ENCODE peak calls at places on chromosome 11, in eight cellular contexts. L is fibroblast of lung, H is colonic mucosa, X is HFF-Myc, E is right atrium auricular region, O is PC-3, M is cardiac fibroblast, R is fibroblast of pulmonary artery. I is an unnamed sample.

GRCh38 chr11:6621711-6622211 is 2.5 kb upstream of the TPP1 start:
- DNase-seq in L (no peak), H (no peak), X (no peak), E (no peak), O (no peak), M (no peak), R (no peak), I (no peak)

GRCh38 chr11:13602844-13603243 is 65.6 kb upstream of the FAR1 start:
- DNase-seq in L (no peak), H (no peak), X (no peak), E (no peak), O (no peak), M (no peak), R (no peak), I (no peak)

GRCh38 chr11:33475999-33476398 is 218.8 kb downstream of the HIPK3 start:
- DNase-seq in L (peak; percentile 66), H (no peak), X (no peak), E (no peak), O (peak; percentile 20), M (peak; percentile 89), R (peak; percentile 91), I (no peak)

GRCh38 chr11:41786087-41786486 is 326.6 kb upstream of the LRRC4C start:
- DNase-seq in L (no peak), H (no peak), X (no peak), E (no peak), O (peak; percentile 58), M (peak; percentile 0), R (peak; percentile 20), I (no peak)

GRCh38 chr11:9039863-9040262 is 36.1 kb upstream of the NRIP3 start:
- DNase-seq in L (no peak), H (no peak), X (no peak), E (no peak), O (no peak), M (no peak), R (no peak), I (no peak)

GRCh38 chr11:95398437-95399112 is 167.6 kb upstream of the SESN3 start:
- DNase-seq in L (peak; percentile 56), H (no peak), X (no peak), E (no peak), O (no peak), M (peak; percentile 19), R (peak; percentile 6), I (no peak)

GRCh38 chr11:117319214-117319840 is 3.3 kb upstream of the BACE1 start:
- DNase-seq in L (peak; percentile 53), H (no peak), X (no peak), E (no peak), O (no peak), M (peak; percentile 87), R (peak; percentile 76), I (no peak)

GRCh38 chr11:77037057-77037456 is 2.9 kb downstream of the B3GNT6 start:
- DNase-seq in L (no peak), H (peak; percentile 18), X (no peak), E (no peak), O (no peak), M (no peak), R (no peak), I (no peak)

GRCh38 chr11:101128571-101129202 is 926 bp downstream of the PGR start:
- DNase-seq in L (no peak), H (no peak), X (no peak), E (no peak), O (no peak), M (no peak), R (no peak), I (peak; percentile 16)

GRCh38 chr11:80443177-80443576 is 1002.3 kb upstream of the TENM4 start:
- DNase-seq in L (peak; percentile 77), H (no peak), X (no peak), E (no peak), O (no peak), M (peak; percentile 0), R (peak; percentile 6), I (no peak)

GRCh38 chr11:12418019-12418611 is 40.7 kb downstream of the PARVA start:
- DNase-seq in L (peak; percentile 62), H (no peak), X (peak; percentile 91), E (no peak), O (no peak), M (peak; percentile 74), R (peak; percentile 76), I (no peak)

GRCh38 chr11:130188047-130188446 is 28.5 kb downstream of the ST14 start:
- DNase-seq in L (no peak), H (no peak), X (no peak), E (no peak), O (no peak), M (no peak), R (no peak), I (no peak)

GRCh38 chr11:130189492-130190210 is 30.1 kb downstream of the ST14 start:
- DNase-seq in L (no peak), H (peak; percentile 73), X (no peak), E (no peak), O (no peak), M (no peak), R (no peak), I (no peak)

GRCh38 chr11:130191896-130192295 is 32.3 kb downstream of the ST14 start:
- DNase-seq in L (no peak), H (no peak), X (no peak), E (no peak), O (no peak), M (no peak), R (no peak), I (no peak)

GRCh38 chr11:130188585-130189347 is 29.2 kb downstream of the ST14 start:
- DNase-seq in L (no peak), H (no peak), X (no peak), E (no peak), O (no peak), M (no peak), R (no peak), I (no peak)

DNA sequence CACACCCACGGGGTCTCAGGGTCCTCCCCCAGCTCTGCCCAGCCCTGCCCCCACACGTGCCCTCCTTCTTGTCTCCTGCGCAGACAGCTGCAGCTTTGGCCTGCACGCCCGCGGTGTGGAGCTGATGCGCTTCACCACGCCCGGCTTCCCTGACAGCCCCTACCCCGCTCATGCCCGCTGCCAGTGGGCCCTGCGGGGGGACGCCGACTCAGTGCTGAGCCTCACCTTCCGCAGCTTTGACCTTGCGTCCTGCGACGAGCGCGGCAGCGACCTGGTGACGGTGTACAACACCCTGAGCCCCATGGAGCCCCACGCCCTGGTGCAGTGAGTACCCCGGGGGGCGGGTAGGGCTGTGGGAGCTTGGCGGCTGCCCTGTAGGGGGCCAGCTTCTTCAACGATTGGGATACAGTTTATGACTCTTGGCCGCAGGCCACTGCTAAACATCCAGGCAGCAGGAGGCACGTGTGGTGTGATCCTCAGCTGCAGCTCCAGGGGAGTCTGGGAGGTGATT is 30.8 kb downstream of the ST14 start:
- DNase-seq in L (no peak), H (peak; percentile 71), X (no peak), E (no peak), O (no peak), M (no peak), R (no peak), I (no peak)
- TF ChIP-seq CTCF in L (no peak), H (no peak), X (no peak), E (no peak), O (no peak), M (no peak), R (no peak), I (no peak)

GRCh38 chr11:57513911-57514537 is 1.5 kb downstream of the SLC43A1 start:
- DNase-seq in L (peak; percentile 28), H (peak; percentile 58), X (no peak), E (peak; percentile 72), O (peak; percentile 41), M (peak; percentile 42), R (peak; percentile 41), I (peak; percentile 45)

GRCh38 chr11:57514538-57515331 is 767 bp downstream of the SLC43A1 start:
- DNase-seq in L (peak; percentile 39), H (peak; percentile 83), X (no peak), E (peak; percentile 72), O (peak; percentile 54), M (peak; percentile 42), R (peak; percentile 26), I (peak; percentile 72)

GRCh38 chr11:57516061-57516443 is 550 bp upstream of the SLC43A1 start:
- DNase-seq in L (no peak), H (no peak), X (no peak), E (no peak), O (no peak), M (no peak), R (no peak), I (no peak)

GRCh38 chr11:57513446-57513795 is 2.1 kb downstream of the SLC43A1 start:
- DNase-seq in L (no peak), H (no peak), X (no peak), E (no peak), O (no peak), M (no peak), R (no peak), I (no peak)

GRCh38 chr11:57515332-57516060 is at the start of gene SLC43A1:
- DNase-seq in L (peak; percentile 72), H (peak; percentile 72), X (no peak), E (peak; percentile 70), O (peak; percentile 46), M (peak; percentile 72), R (peak; percentile 64), I (peak; percentile 66)
- TF ChIP-seq CTCF in L (no peak), H (no peak), X (no peak), E (no peak), O (peak; percentile 25), M (no peak), R (no peak), I (no peak)

DNA sequence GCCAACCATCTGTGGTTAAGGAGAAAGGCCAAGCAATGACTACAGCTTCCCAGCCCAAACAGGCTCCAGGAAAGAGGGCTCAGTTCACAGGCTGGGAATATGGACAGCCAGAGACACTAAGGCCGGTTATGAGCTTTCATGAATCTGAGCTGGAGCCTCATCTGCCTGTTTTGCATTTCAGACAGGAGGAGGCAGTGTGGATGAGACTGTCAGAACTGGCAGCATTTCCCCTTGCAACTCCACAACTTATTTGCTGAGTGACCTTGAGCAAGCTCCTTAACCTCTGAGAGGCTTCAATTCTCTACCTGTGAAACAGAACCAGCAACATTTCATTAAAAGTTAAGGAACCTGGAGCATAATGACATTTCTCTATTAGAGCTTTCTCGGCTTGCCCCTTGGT is 264.0 kb downstream of the ETS1 start:
- DNase-seq in L (peak; percentile 51), H (no peak), X (no peak), E (no peak), O (no peak), M (peak; percentile 60), R (peak; percentile 63), I (peak; percentile 58)
- TF ChIP-seq CTCF in L (peak; percentile 52), H (peak; percentile 24), X (peak; percentile 28), E (no peak), O (peak; percentile 57), M (peak; percentile 49), R (peak; percentile 61), I (peak; percentile 48)

GRCh38 chr11:131865860-131866259 is 495.4 kb downstream of the NTM start:
- DNase-seq in L (no peak), H (no peak), X (no peak), E (no peak), O (no peak), M (no peak), R (no peak), I (no peak)

GRCh38 chr11:131868769-131869482 is 498.5 kb downstream of the NTM start:
- DNase-seq in L (no peak), H (no peak), X (no peak), E (no peak), O (no peak), M (no peak), R (no peak), I (no peak)

GRCh38 chr11:131866535-131867400 is 496.4 kb downstream of the NTM start:
- DNase-seq in L (no peak), H (no peak), X (no peak), E (no peak), O (no peak), M (no peak), R (no peak), I (no peak)

GRCh38 chr11:131870305-131870704 is 499.9 kb downstream of the NTM start:
- DNase-seq in L (no peak), H (no peak), X (no peak), E (no peak), O (no peak), M (no peak), R (no peak), I (no peak)

GRCh38 chr11:131867457-131868257 is 497.2 kb downstream of the NTM start:
- DNase-seq in L (peak; percentile 88), H (peak; percentile 46), X (peak; percentile 63), E (peak; percentile 87), O (peak; percentile 77), M (peak; percentile 91), R (peak; percentile 92), I (peak; percentile 76)
- TF ChIP-seq CTCF in L (peak; percentile 98), H (peak; percentile 45), X (peak; percentile 93), E (peak; percentile 53), O (peak; percentile 87), M (peak; percentile 94), R (peak; percentile 98), I (peak; percentile 74)